ENCODE peak calls at places on chromosome 21, in ten cellular contexts. R is RWPE2, C is left lung, I is right cardiac atrium, K is psoas muscle, A is A549, M is heart right ventricle, B is gastrocnemius medialis, T is HCT116, V is lower lobe of right lung. W is an unnamed sample.

GRCh38 chr21:17775431-17776126 is 43.6 kb downstream of the C21orf91 start:
- ATAC-seq in A (no peak), C (no peak), T (no peak), V (peak; percentile 55), I (no peak), R (no peak), M (no peak), B (no peak), K (no peak), W (no peak)

GRCh38 chr21:38861006-38861405 is 55.3 kb downstream of the ETS2 start:
- ATAC-seq in K (no peak), A (no peak), I (peak; percentile 67), R (no peak), B (no peak), M (peak; percentile 82), C (peak; percentile 19), V (no peak), T (no peak), W (no peak)

GRCh38 chr21:34835526-34835925 is 166.7 kb downstream of the CLIC6 start:
- ATAC-seq in M (no peak), B (peak; percentile 61), V (peak; percentile 54), I (peak; percentile 48), A (no peak), T (no peak), K (peak; percentile 45), C (peak; percentile 18), R (no peak), W (peak; percentile 64)

GRCh38 chr21:33478182-33478581 is 1.6 kb downstream of the TMEM50B start:
- ATAC-seq in I (no peak), A (no peak), B (no peak), K (no peak), R (no peak), V (no peak), C (no peak), M (no peak), T (no peak), W (no peak)

GRCh38 chr21:39208624-39209333 is 25.5 kb upstream of the PSMG1 start:
- ATAC-seq in K (no peak), T (no peak), C (peak; percentile 72), R (no peak), V (no peak), A (no peak), M (no peak), B (no peak), I (no peak), W (no peak)

GRCh38 chr21:15140321-15141019 is 75.7 kb upstream of the NRIP1 start:
- ATAC-seq in I (peak; percentile 95), K (peak; percentile 63), V (peak; percentile 69), R (no peak), B (no peak), M (peak; percentile 34), T (no peak), C (peak; percentile 86), A (peak; percentile 95), W (no peak)

GRCh38 chr21:16358021-16358420 is 628.2 kb downstream of the USP25 start:
- ATAC-seq in R (no peak), T (no peak), I (no peak), K (no peak), C (no peak), A (no peak), M (no peak), V (no peak), B (no peak), W (no peak)

GRCh38 chr21:28865488-28866186 is 127.0 kb downstream of the LTN1 start:
- ATAC-seq in R (no peak), T (no peak), I (no peak), C (no peak), V (no peak), M (no peak), A (no peak), B (no peak), K (no peak), W (no peak)

GRCh38 chr21:39161064-39161463 is 22.2 kb downstream of the PSMG1 start:
- ATAC-seq in V (no peak), A (no peak), B (no peak), I (peak; percentile 71), T (no peak), K (no peak), C (no peak), M (no peak), R (no peak), W (no peak)

GRCh38 chr21:39951183-39952101 is 84.2 kb downstream of the PCP4 start:
- ATAC-seq in T (no peak), M (no peak), V (no peak), B (no peak), I (no peak), K (no peak), A (no peak), R (no peak), C (no peak), W (no peak)

GRCh38 chr21:33936221-33937038 is 20.8 kb upstream of the ATP5PO start:
- ATAC-seq in B (no peak), M (no peak), A (no peak), T (no peak), K (peak; percentile 46), R (no peak), V (peak; percentile 78), I (no peak), C (peak; percentile 80), W (peak; percentile 56)

GRCh38 chr21:38268859-38269566 is 12.2 kb downstream of the KCNJ15 start:
- ATAC-seq in I (no peak), C (peak; percentile 18), M (no peak), R (no peak), B (no peak), K (no peak), V (no peak), A (no peak), T (no peak), W (no peak)

GRCh38 chr21:36105327-36105842 is 29.5 kb upstream of the CBR3 start:
- ATAC-seq in I (no peak), V (no peak), C (no peak), T (no peak), M (no peak), K (no peak), A (no peak), R (no peak), B (no peak), W (no peak)
- H3K4me3 ChIP-seq in I (no peak overlapping the region), V (no peak overlapping the region), C (no peak overlapping the region), T (no peak overlapping the region), M (no peak overlapping the region), K (no peak overlapping the region), A (no peak overlapping the region), R (no peak overlapping the region), B (no peak overlapping the region), W (peak overlapping the region; percentile 22)

DNA sequence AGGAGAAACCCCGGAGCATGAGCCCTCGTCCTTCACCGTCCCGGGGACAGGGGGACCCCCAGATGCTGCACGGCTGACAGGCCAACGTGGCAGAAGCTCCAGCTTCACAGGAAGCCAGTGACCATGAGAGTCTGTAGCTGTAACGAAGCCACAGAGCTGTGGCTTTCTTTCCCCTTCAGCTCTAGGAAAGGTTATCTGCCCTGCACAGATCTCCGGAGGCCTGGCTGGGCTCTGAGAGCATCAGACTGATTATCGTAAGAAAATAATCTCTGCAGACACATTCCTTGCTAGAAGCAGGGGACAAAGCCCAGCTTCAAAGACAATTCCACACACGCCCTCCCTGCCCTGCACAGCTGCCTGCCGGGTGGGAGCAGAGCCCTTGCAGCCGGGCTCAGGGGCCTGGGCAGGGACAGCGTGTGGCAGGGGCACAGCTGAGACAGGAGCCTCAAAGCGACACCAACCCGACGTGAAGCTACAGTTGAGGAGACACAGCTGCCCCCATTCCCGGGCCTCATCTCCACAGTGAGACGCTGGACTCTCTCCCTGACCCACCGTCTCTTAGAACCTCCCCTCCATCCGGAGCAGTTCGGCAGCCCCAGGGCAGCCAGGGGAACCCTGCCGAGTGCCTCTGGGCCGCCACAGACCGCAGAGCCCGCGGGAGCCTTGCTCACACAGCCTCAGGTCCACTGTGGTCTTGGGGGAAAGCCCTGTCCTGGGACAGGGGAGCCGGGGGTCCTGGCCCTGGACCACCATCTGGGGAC is 30.6 kb downstream of the POFUT2 start:
- ATAC-seq in T (no peak), V (peak; percentile 24), C (no peak), R (no peak), A (no peak), I (peak; percentile 55), K (no peak), M (no peak), B (no peak), W (no peak)
- H3K4me3 ChIP-seq in T (no peak overlapping the region), V (no peak overlapping the region), C (no peak overlapping the region), R (no peak overlapping the region), A (no peak overlapping the region), I (no peak overlapping the region), K (no peak overlapping the region), M (no peak overlapping the region), B (no peak overlapping the region), W (no peak overlapping the region)

GRCh38 chr21:41886331-41886730 is 7.2 kb upstream of the PRDM15 start:
- ATAC-seq in I (no peak), B (no peak), V (no peak), C (no peak), K (no peak), T (no peak), A (no peak), M (no peak), R (no peak), W (no peak)

GRCh38 chr21:41888749-41889376 is 9.7 kb upstream of the PRDM15 start:
- ATAC-seq in V (no peak), C (no peak), I (peak; percentile 39), A (no peak), K (peak; percentile 10), R (no peak), B (no peak), T (no peak), M (no peak), W (no peak)

GRCh38 chr21:41890355-41890754 is 11.2 kb upstream of the PRDM15 start:
- ATAC-seq in C (no peak), B (no peak), K (no peak), I (no peak), V (no peak), T (no peak), R (no peak), A (no peak), M (no peak), W (no peak)

GRCh38 chr21:41885341-41886024 is 6.3 kb upstream of the PRDM15 start:
- ATAC-seq in T (no peak), R (peak; percentile 13), K (no peak), A (no peak), I (no peak), M (no peak), C (no peak), V (no peak), B (no peak), W (no peak)

DNA sequence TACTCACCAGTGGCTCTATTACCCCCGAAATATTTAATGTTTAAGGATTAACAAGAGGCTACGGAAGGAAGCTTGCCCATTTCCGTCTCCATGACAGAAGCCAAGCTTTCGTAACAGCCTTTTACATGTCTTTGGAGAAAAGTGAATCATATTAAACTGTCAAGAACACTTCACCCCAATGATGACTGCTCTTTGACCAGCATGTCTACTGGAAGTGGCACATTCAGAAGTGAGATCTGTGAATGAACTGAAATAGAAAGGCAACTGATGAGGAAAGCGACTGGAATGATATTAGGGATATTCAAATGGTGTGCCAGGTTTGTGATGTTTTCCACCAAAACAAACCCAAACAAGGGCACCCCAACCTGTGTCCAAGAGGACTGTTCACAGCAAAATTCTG is 8.5 kb upstream of the PRDM15 start:
- ATAC-seq in V (no peak), R (no peak), K (no peak), A (no peak), M (no peak), B (no peak), T (no peak), C (no peak), I (no peak), W (no peak)
- H3K4me3 ChIP-seq in V (no peak overlapping the region), R (no peak overlapping the region), K (no peak overlapping the region), A (no peak overlapping the region), M (no peak overlapping the region), B (no peak overlapping the region), T (no peak overlapping the region), C (no peak overlapping the region), I (no peak overlapping the region), W (no peak overlapping the region)

GRCh38 chr21:44930543-44930981 is 9.3 kb upstream of the SLX9 start:
- ATAC-seq in A (no peak), V (peak; percentile 2), C (no peak), R (no peak), I (no peak), M (no peak), T (no peak), K (no peak), B (no peak), W (no peak)
- H3K4me3 ChIP-seq in A (no peak overlapping the region), V (peak overlapping the region; percentile 55), C (no peak overlapping the region), R (no peak overlapping the region), I (no peak overlapping the region), M (no peak overlapping the region), T (no peak overlapping the region), K (no peak overlapping the region), B (no peak overlapping the region), W (no peak overlapping the region)

W was measured in gastroesophageal sphincter.